ENCODE peak calls at places on chromosomes 3 and 15, in seven cellular contexts. Z is renal cortical epithelial cell, N is AG10803, U is nephron progenitor cell, J is neural crest cell, G is progenitor cell of endocrine pancreas, T is GM13977. V is an unnamed sample.

GRCh38 chr3:42807929-42808328 is 1.3 kb upstream of the ACKR2 start:
- DNase-seq in Z (no peak), N (no peak), U (no peak), J (no peak), G (no peak), T (no peak), V (no peak)

GRCh38 chr3:66136597-66136996 is 84.2 kb upstream of the SLC25A26 start:
- DNase-seq in Z (no peak), N (no peak), U (no peak), J (no peak), G (no peak), T (no peak), V (no peak)

GRCh38 chr3:64049832-64050231 is 26.5 kb upstream of the PSMD6 start:
- DNase-seq in Z (no peak), N (no peak), U (no peak), J (no peak), G (no peak), T (no peak), V (no peak)

GRCh38 chr15:40367673-40368611 is 9.9 kb downstream of the DISP2 start:
- DNase-seq in Z (peak), N (peak), U (peak), J (peak), G (peak), T (peak), V (peak)

GRCh38 chr15:74337146-74337545 is 30.3 kb downstream of the CYP11A1 start:
- DNase-seq in Z (no peak), N (no peak), U (no peak), J (no peak), G (no peak), T (no peak), V (no peak)

GRCh38 chr3:53816430-53816829 is 29.8 kb downstream of the CHDH start:
- DNase-seq in Z (peak), N (no peak), U (no peak), J (no peak), G (no peak), T (no peak), V (no peak)

GRCh38 chr15:66654718-66655375 is 47.2 kb upstream of the SMAD6 start:
- DNase-seq in Z (no peak), N (no peak), U (peak), J (no peak), G (no peak), T (no peak), V (no peak)

GRCh38 chr15:73681856-73682596 is 2.2 kb upstream of the CD276 start:
- DNase-seq in Z (no peak), N (no peak), U (no peak), J (no peak), G (no peak), T (no peak), V (no peak)

GRCh38 chr3:38039899-38040261 is 872 bp downstream of the DLEC1 start:
- DNase-seq in Z (peak), N (peak), U (no peak), J (no peak), G (no peak), T (no peak), V (no peak)

GRCh38 chr3:72270072-72270611 is 485.2 kb upstream of the PROK2 start:
- DNase-seq in Z (peak), N (peak), U (no peak), J (no peak), G (no peak), T (no peak), V (peak)

GRCh38 chr15:70267879-70268278 is 170.2 kb upstream of the TLE3 start:
- DNase-seq in Z (peak), N (peak), U (no peak), J (no peak), G (no peak), T (no peak), V (no peak)

GRCh38 chr3:62611541-62612240 is 238.3 kb upstream of the FEZF2 start:
- DNase-seq in Z (peak), N (peak), U (no peak), J (no peak), G (no peak), T (no peak), V (no peak)

GRCh38 chr15:89531796-89532537 is 35.6 kb upstream of the RHCG start:
- DNase-seq in Z (no peak), N (no peak), U (no peak), J (no peak), G (no peak), T (no peak), V (no peak)

GRCh38 chr15:85667491-85668424 is 127.0 kb downstream of the KLHL25 start:
- DNase-seq in Z (peak), N (peak), U (no peak), J (no peak), G (no peak), T (peak), V (no peak)

GRCh38 chr15:91258436-91258779 is 158.4 kb downstream of the SV2B start:
- DNase-seq in Z (no peak), N (no peak), U (no peak), J (no peak), G (no peak), T (no peak), V (no peak)

GRCh38 chr15:92019706-92020105 is 166.2 kb downstream of the SLCO3A1 start:
- DNase-seq in Z (no peak), N (no peak), U (no peak), J (no peak), G (no peak), T (no peak), V (no peak)

GRCh38 chr15:44710236-44711088 is 661 bp downstream of the PATL2 start:
- DNase-seq in Z (peak), N (peak), U (no peak), J (no peak), G (no peak), T (peak), V (no peak)

GRCh38 chr3:45026957-45027356 is 854 bp downstream of the CLEC3B start:
- DNase-seq in Z (peak), N (peak), U (no peak), J (no peak), G (no peak), T (no peak), V (no peak)

GRCh38 chr3:12957334-12957733 is 115.9 kb downstream of the IQSEC1 start:
- DNase-seq in Z (no peak), N (no peak), U (no peak), J (no peak), G (no peak), T (no peak), V (no peak)

GRCh38 chr3:31934018-31934417 is 47.0 kb downstream of the OSBPL10 start:
- DNase-seq in Z (peak), N (no peak), U (peak), J (no peak), G (no peak), T (no peak), V (no peak)

GRCh38 chr3:124409650-124410275 is 320.5 kb upstream of the UMPS start:
- DNase-seq in Z (peak), N (peak), U (no peak), J (no peak), G (no peak), T (no peak), V (peak)

GRCh38 chr3:107106316-107106715 is 270.9 kb upstream of the CCDC54 start:
- DNase-seq in Z (peak), N (no peak), U (no peak), J (no peak), G (no peak), T (no peak), V (no peak)

GRCh38 chr3:61734980-61735731 is 173.8 kb downstream of the PTPRG start:
- DNase-seq in Z (no peak), N (no peak), U (no peak), J (no peak), G (no peak), T (no peak), V (no peak)

GRCh38 chr3:161914703-161915102 is 418.1 kb downstream of the OTOL1 start:
- DNase-seq in Z (peak), N (peak), U (peak), J (peak), G (peak), T (no peak), V (no peak)

GRCh38 chr3:33218446-33219174 is at the start of gene SUSD5:
- DNase-seq in Z (no peak), N (peak), U (peak), J (peak), G (peak), T (no peak), V (no peak)

GRCh38 chr3:111336511-111336910 is 205.5 kb upstream of the CD96 start:
- DNase-seq in Z (no peak), N (no peak), U (no peak), J (no peak), G (no peak), T (no peak), V (no peak)

GRCh38 chr15:80462111-80462510 is 57.9 kb downstream of the ARNT2 start:
- DNase-seq in Z (no peak), N (no peak), U (no peak), J (no peak), G (no peak), T (no peak), V (no peak)

GRCh38 chr15:45314960-45315359 is 62.9 kb downstream of the SLC28A2 start:
- DNase-seq in Z (peak), N (peak), U (no peak), J (peak), G (no peak), T (no peak), V (no peak)

GRCh38 chr3:85270488-85270887 is 311.7 kb downstream of the CADM2 start:
- DNase-seq in Z (no peak), N (no peak), U (no peak), J (no peak), G (no peak), T (no peak), V (no peak)

GRCh38 chr3:129610276-129610675 is 3.8 kb upstream of the PLXND1 start:
- DNase-seq in Z (no peak), N (no peak), U (no peak), J (no peak), G (no peak), T (no peak), V (no peak)